ENCODE peak calls at places on chromosome 2, in four cellular contexts. S, N, Z and M are unnamed samples. For H3K36me3, the result is how much of the 10 kb centered on the place peaks cover.

GRCh38 chr2:102806250-102806837 is 44.5 kb downstream of the TMEM182 start:
- DNase-seq in S (peak), N (peak), Z (peak), M (peak)

GRCh38 chr2:198883604-198884003 is 574.1 kb downstream of the SATB2 start:
- DNase-seq in S (no peak), N (peak), Z (peak), M (no peak)

GRCh38 chr2:40200516-40200915 is 251.4 kb downstream of the SLC8A1 start:
- DNase-seq in S (peak), N (no peak), Z (peak), M (no peak)

GRCh38 chr2:54859416-54859815 is 136.0 kb downstream of the EML6 start:
- DNase-seq in S (no peak), N (no peak), Z (no peak), M (no peak)

GRCh38 chr2:234164499-234165409 is 114.3 kb downstream of the SPP2 start:
- DNase-seq in S (no peak), N (no peak), Z (no peak), M (no peak)

GRCh38 chr2:230011617-230012016 is 57.1 kb downstream of the SLC16A14 start:
- DNase-seq in S (peak), N (no peak), Z (peak), M (peak)

GRCh38 chr2:74889159-74889558 is 55.2 kb downstream of the HK2 start:
- DNase-seq in S (no peak), N (no peak), Z (no peak), M (no peak)

GRCh38 chr2:240568678-240569522 is 616 bp downstream of the RNPEPL1 start:
- DNase-seq in S (peak), N (peak), Z (peak), M (peak)

GRCh38 chr2:124776332-124776731 is 751.2 kb downstream of the CNTNAP5 start:
- DNase-seq in S (no peak), N (no peak), Z (no peak), M (no peak)

GRCh38 chr2:74010087-74010541 is 25.4 kb downstream of the TET3 start:
- DNase-seq in S (no peak), N (peak), Z (no peak), M (peak)

GRCh38 chr2:12057436-12058166 is 311.2 kb downstream of the LPIN1 start:
- DNase-seq in S (no peak), N (no peak), Z (no peak), M (no peak)

GRCh38 chr2:37284386-37284785 is 40.2 kb downstream of the PRKD3 start:
- DNase-seq in S (peak), N (no peak), Z (peak), M (no peak)
- H3K36me3 ChIP-seq in S (under half), N (under half), Z (under half), M (under half)

GRCh38 chr2:191597186-191597751 is 80.7 kb upstream of the NABP1 start:
- DNase-seq in S (no peak), N (no peak), Z (no peak), M (no peak)
- H2AFZ ChIP-seq in S (peak), N (no peak), Z (no peak), M (no peak)

DNA sequence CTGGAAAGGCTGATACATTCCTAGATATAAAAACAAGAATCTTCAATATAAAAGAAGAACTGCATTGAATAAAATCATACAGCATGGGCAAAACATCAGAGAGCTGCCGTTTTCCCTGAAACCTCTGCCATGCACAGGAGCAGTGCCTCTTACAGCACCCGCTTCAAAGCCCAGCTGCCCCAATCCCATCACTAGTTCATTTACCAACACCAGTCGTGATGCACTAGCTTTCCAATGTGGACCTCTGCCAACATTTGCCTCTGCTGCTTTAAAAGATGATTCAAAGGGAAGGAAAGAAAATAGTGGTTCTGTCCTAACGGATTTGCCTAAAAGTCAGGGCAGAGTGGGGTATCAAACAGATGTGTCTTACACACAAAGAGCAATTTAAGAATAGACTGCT is 43.4 kb upstream of the AP1S3 start:
- DNase-seq in S (no peak), N (no peak), Z (no peak), M (no peak)
- H3K36me3 ChIP-seq in S (under half), N (under half), Z (half or more), M (under half)

GRCh38 chr2:228599781-228600180 is 418.3 kb upstream of the SPHKAP start:
- DNase-seq in S (no peak), N (no peak), Z (peak), M (no peak)

GRCh38 chr2:228597032-228597431 is 415.5 kb upstream of the SPHKAP start:
- DNase-seq in S (no peak), N (no peak), Z (no peak), M (no peak)

GRCh38 chr2:228600265-228600664 is 418.8 kb upstream of the SPHKAP start:
- DNase-seq in S (peak), N (peak), Z (peak), M (no peak)

GRCh38 chr2:228602277-228602676 is 420.8 kb upstream of the SPHKAP start:
- DNase-seq in S (peak), N (no peak), Z (peak), M (no peak)

GRCh38 chr2:228599297-228599696 is 417.8 kb upstream of the SPHKAP start:
- DNase-seq in S (no peak), N (no peak), Z (no peak), M (no peak)
- H2AFZ ChIP-seq in S (no peak), N (no peak), Z (peak), M (no peak)

DNA sequence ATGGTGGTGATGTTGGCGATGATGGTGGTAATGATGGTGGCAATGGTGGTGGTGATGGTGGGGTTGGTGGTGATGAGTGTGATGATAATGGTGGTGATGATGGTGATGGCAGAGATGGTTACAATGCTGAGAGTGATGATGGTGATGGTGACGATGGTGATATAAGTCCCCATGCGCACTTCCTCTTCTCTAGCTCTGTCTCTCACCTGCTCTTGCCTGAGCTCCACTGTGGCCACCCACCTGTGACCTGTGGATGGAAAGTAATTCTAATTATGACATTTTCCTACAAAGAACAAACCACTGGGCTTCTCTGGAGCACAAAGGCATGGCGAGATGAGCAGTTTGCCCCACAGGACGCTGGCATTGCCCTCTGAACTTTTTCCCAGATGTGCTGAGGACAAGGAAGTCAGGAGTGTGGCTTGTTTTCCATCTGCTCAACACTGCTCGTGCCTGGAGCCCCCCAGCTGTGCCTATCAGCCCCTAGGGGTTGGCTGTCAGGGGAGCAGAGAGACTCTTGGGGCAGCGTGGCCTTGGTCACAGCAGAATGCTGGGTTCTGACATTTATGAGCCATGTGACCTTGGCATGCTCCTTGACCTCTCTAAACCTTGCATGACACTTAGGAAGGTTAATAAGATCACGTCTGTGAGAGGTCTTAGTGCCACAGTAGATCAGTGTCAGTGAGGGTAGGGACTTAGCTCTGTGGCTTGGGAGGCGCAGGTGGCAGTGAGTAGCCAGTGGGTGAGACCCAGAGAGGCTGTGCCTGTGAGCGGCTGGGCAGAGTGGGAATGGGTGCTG is 68.4 kb downstream of the RRM2 start:
- DNase-seq in S (no peak), N (no peak), Z (no peak), M (no peak)
- H3K36me3 ChIP-seq in S (under half), N (under half), Z (under half), M (under half)

GRCh38 chr2:237178396-237178795 is 92.7 kb downstream of the COPS8 start:
- DNase-seq in S (peak), N (peak), Z (peak), M (no peak)

GRCh38 chr2:237180225-237180624 is 94.5 kb downstream of the COPS8 start:
- DNase-seq in S (no peak), N (no peak), Z (no peak), M (no peak)

GRCh38 chr2:237177052-237177451 is 91.4 kb downstream of the COPS8 start:
- DNase-seq in S (no peak), N (no peak), Z (no peak), M (no peak)

GRCh38 chr2:237179161-237179560 is 93.5 kb downstream of the COPS8 start:
- DNase-seq in S (no peak), N (no peak), Z (no peak), M (no peak)

DNA sequence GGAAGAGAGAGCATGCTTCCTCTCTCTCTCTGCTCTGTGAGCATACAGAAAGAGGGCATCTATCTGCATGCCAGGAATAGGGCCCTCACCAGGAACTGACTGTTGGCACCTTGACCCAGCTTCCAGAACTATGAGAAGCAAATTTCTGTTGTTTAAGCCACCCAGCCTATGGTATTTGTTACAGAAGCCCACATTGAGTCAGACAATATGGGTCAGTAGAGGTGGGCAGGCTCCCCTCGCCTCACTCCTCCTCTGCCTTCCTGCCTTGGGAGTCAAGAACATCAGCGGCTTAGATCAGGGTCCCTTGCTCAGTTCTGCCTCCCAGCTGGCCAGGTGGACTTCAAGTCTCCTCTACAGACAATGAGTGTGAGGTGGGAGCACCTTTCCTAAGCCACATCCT is 92.3 kb downstream of the COPS8 start:
- DNase-seq in S (no peak), N (no peak), Z (no peak), M (no peak)
- H2AFZ ChIP-seq in S (peak), N (no peak), Z (no peak), M (no peak)

GRCh38 chr2:218736535-218736934 is 25.9 kb downstream of the TTLL4 start:
- DNase-seq in S (no peak), N (peak), Z (no peak), M (no peak)
- H3K36me3 ChIP-seq in S (under half), N (under half), Z (under half), M (under half)

DNA sequence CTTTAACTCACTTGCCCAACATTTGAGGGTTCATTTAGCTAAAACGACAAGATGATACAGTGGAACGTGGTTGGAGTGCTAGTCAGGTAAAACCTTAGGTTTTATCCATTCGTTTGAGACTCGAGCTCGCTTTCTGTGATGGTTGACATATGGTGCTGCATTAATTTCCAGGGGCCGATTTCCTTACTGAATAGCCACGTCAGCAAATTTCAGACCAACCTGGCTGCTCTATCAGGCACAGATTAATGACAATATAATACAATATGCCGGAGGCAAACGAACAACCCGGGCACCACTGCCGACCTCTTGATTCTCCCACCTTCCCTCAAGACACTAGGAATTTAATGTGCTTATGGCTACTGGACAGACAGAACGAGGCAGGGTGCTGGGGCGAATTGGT is 42.0 kb downstream of the NABP1 start:
- DNase-seq in S (no peak), N (no peak), Z (no peak), M (no peak)
- H2AFZ ChIP-seq in S (no peak), N (no peak), Z (no peak), M (no peak)